ENCODE peak calls at places on chromosomes 5 and 9, in four cellular contexts. R, L, X and W are unnamed samples.
A peak's percentile ranks its signal among the peaks of the same experiment; 100 is the strongest.

GRCh38 chr9:136550439-136551085 is 4.7 kb upstream of the NOTCH1 start:
- DNase-seq in X (no peak), L (no peak), R (no peak), W (no peak)

GRCh38 chr5:176381979-176382378 is 6.4 kb downstream of the NOP16 start:
- DNase-seq in R (no peak), X (no peak), L (no peak), W (no peak)

GRCh38 chr5:56317923-56318561 is 84.9 kb upstream of the ANKRD55 start:
- DNase-seq in X (no peak), R (no peak), L (no peak), W (no peak)

GRCh38 chr5:95728494-95729114 is 2.5 kb upstream of the RHOBTB3 start:
- DNase-seq in R (peak; percentile 94), L (no peak), X (no peak), W (no peak)

GRCh38 chr5:96538831-96539250 is 105.8 kb upstream of the PCSK1 start:
- DNase-seq in R (no peak), X (no peak), L (no peak), W (no peak)

GRCh38 chr5:24232929-24233328 is 411.8 kb downstream of the CDH10 start:
- DNase-seq in R (no peak), X (no peak), L (no peak), W (no peak)

GRCh38 chr9:88745281-88746001 is 210.5 kb downstream of the NXNL2 start:
- DNase-seq in L (no peak), R (no peak), X (peak; percentile 84), W (no peak)

GRCh38 chr5:27652505-27652904 is 614.1 kb upstream of the CDH9 start:
- DNase-seq in X (no peak), L (peak; percentile 17), R (no peak), W (no peak)

GRCh38 chr5:173924899-173925298 is 36.8 kb downstream of the CPEB4 start:
- DNase-seq in L (no peak), R (no peak), X (no peak), W (no peak)

GRCh38 chr5:30413540-30413939 is 779.9 kb upstream of the CDH6 start:
- DNase-seq in L (no peak), R (no peak), X (no peak), W (no peak)

GRCh38 chr9:135501261-135502167 is 1.0 kb downstream of the MRPS2 start:
- DNase-seq in X (peak; percentile 90), R (peak; percentile 81), L (no peak), W (no peak)

GRCh38 chr5:3954633-3955032 is 359.0 kb downstream of the IRX1 start:
- DNase-seq in L (no peak), X (no peak), R (no peak), W (no peak)

GRCh38 chr9:97857603-97858392 is 4.8 kb downstream of the FOXE1 start:
- DNase-seq in X (no peak), L (no peak), R (no peak), W (peak; percentile 46)

GRCh38 chr9:22693151-22693550 is 246.5 kb downstream of the DMRTA1 start:
- DNase-seq in X (no peak), R (no peak), L (no peak), W (no peak)

GRCh38 chr9:107749787-107750444 is 260.3 kb upstream of the KLF4 start:
- DNase-seq in L (peak; percentile 5), X (no peak), R (peak; percentile 62), W (peak; percentile 69)
- TF ChIP-seq FOXJ3 in L (no peak), X (no peak), R (no peak), W (no peak)

GRCh38 chr9:124510650-124511425 is 3.6 kb upstream of the NR5A1 start:
- DNase-seq in R (peak; percentile 55), X (peak; percentile 14), L (peak; percentile 90), W (no peak)
- TF ChIP-seq FOXJ3 in R (no peak), X (no peak), L (peak; percentile 61), W (no peak)

DNA sequence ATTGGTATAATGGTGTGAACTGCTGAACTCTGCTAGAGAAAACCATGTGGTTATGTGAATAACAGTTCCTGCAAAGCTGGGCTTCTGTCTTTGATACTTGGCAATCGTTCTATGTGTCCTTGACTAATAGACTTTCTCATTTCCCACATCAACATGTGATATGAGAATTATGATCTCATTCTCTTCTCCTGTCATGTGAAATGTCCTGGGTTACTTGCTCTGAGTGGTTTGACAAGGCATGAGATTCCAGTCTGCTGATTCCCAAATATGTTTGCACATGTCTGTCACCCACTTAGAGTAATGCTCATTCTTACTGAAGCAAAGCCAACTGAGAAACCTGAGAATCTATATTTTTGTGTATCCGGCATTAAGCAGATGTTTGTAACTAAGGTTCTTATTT is 141.2 kb downstream of the PARP8 start:
- DNase-seq in L (no peak), R (no peak), X (no peak), W (no peak)
- TF ChIP-seq FOXJ3 in L (no peak), R (no peak), X (no peak), W (no peak)

DNA sequence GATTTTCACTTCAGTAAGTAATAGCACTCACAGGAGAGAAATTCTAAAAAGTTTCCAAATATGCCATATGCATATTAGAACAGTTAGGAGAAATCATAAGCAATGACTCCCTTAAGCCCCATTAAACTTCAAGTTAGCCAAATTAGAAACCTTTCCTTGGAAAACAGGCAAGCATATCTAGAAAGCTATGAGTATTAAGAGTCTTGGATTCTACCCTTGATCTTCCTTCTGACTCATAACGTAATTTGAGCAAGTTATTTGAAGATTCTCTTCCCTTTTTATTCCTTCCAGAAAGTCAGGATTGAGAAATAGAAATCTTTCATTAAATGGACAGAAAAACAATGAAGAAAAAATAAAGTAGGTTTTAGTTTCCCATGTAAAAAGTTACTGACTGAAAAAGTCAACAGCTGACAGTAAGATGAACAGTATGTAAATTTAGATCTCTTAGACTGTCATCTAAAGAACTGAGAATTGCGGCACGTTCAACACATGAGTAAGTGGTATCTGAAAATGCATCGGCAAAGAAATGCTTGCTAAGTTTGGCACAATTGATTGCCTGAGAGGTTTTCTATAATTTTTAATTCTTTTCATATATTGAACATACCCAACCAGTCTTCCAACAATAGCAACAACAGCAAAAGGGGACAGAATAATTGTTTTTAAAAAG is 565.7 kb upstream of the FTMT start:
- DNase-seq in X (no peak), R (no peak), L (no peak), W (no peak)
- TF ChIP-seq FOXJ3 in X (no peak), R (no peak), L (no peak), W (no peak)

DNA sequence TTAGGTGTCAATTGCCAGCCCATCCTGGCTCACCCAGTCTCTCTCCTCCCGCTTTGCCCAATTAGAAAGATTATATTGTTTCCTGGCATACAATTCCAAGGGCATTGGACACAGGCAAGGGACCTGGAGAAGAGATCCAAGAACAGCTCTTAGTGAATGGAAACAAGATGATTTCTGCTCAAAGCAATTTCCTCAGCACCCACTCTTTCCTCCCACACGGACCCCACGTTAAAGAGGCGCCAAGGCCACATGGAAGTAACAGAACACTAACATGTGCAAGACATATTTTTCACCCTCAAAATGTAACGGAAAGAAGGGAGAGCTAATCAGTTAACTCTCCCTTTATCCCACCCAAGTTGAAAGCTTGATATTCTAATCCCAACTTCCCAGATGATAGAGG is 111.2 kb downstream of the LHFPL2 start:
- DNase-seq in L (no peak), X (no peak), R (no peak), W (no peak)
- TF ChIP-seq FOXJ3 in L (no peak), X (no peak), R (no peak), W (no peak)

GRCh38 chr5:103532116-103532734 is 30.4 kb downstream of the NUDT12 start:
- DNase-seq in R (no peak), X (no peak), L (no peak), W (no peak)
- TF ChIP-seq FOXJ3 in R (no peak), X (no peak), L (no peak), W (no peak)

GRCh38 chr9:95407524-95407923 is 90.0 kb upstream of the FANCC start:
- DNase-seq in X (no peak), L (no peak), R (no peak), W (no peak)

GRCh38 chr9:95406114-95406513 is 88.6 kb upstream of the FANCC start:
- DNase-seq in X (no peak), R (no peak), L (no peak), W (no peak)

GRCh38 chr9:95411211-95411892 is 93.8 kb upstream of the FANCC start:
- DNase-seq in X (no peak), R (peak; percentile 89), L (no peak), W (no peak)

GRCh38 chr9:95413793-95414192 is 96.3 kb upstream of the FANCC start:
- DNase-seq in L (no peak), X (no peak), R (no peak), W (no peak)

DNA sequence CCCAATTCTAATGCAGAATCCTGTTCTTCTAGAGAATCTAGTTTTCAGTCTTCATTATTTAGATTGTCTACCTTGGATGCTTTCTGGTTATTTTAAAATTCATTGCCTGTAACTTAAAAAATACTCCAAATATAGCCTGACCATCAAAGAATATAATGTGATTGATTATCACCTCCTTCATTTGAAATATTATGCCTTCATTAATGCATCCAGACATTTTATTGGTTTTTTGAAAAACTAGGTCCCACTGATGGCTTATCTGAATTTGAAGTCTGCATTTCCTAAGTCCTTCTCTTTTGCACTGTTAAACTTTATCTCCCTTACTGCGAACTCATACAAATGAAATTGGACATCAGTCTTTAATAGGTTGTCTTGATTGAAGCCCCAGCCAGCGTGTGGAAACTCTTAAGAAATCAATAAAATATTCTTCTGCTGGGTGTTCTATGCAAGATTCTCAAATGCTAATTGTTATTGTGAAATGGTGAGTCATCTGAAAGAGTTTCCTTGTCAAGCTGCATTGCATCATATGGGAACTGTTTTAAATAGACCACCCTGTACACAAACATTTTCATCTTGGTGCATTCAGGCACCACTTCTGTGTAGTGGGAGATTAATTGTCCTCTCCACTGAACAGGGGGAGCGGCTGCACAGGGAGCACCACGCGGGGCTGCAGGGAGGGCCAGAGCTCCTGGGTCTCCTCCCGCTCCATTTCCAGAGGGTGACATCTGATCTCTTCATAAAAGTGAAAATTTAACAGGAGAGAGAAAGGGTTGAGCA is 92.3 kb upstream of the FANCC start:
- DNase-seq in R (peak; percentile 22), X (no peak), L (peak; percentile 32), W (no peak)
- TF ChIP-seq FOXJ3 in R (no peak), X (no peak), L (no peak), W (no peak)